ENCODE peak calls at places on chromosomes 1 and 21, in four cellular contexts. D, H, T and W are unnamed samples.

GRCh38 chr1:21099034-21099868 is 77.4 kb downstream of the EIF4G3 start:
- DNase-seq in D (no peak), T (no peak), H (no peak), W (no peak)

GRCh38 chr1:211938473-211939080 is 96.8 kb downstream of the INTS7 start:
- DNase-seq in H (no peak), T (no peak), D (no peak), W (no peak)

GRCh38 chr1:102628008-102628736 is 480.1 kb downstream of the COL11A1 start:
- DNase-seq in T (no peak), D (no peak), H (no peak), W (no peak)

GRCh38 chr21:34967509-34968289 is 81.4 kb downstream of the RUNX1 start:
- DNase-seq in D (no peak), H (peak; percentile 31), T (no peak), W (no peak)

GRCh38 chr1:3910049-3910731 is 10.1 kb upstream of the C1orf174 start:
- DNase-seq in D (peak; percentile 38), H (no peak), T (no peak), W (no peak)

GRCh38 chr1:58165073-58165472 is 381.5 kb downstream of the OMA1 start:
- DNase-seq in H (no peak), D (no peak), T (no peak), W (no peak)

GRCh38 chr1:246333855-246334254 is 173.2 kb downstream of the SMYD3 start:
- DNase-seq in D (no peak), T (no peak), H (no peak), W (no peak)

GRCh38 chr1:154405762-154406571 is 824 bp downstream of the IL6R start:
- DNase-seq in D (peak; percentile 70), T (peak; percentile 79), H (peak; percentile 78), W (peak; percentile 66)

GRCh38 chr1:53525595-53525994 is 66.4 kb downstream of the DMRTB1 start:
- DNase-seq in H (peak; percentile 12), D (no peak), T (no peak), W (no peak)

GRCh38 chr1:11700655-11701467 is 9.4 kb downstream of the DRAXIN start:
- DNase-seq in T (no peak), H (no peak), D (no peak), W (no peak)

GRCh38 chr1:53145942-53146708 is 3.7 kb upstream of the SLC1A7 start:
- DNase-seq in T (peak; percentile 73), H (peak; percentile 91), D (no peak), W (no peak)

GRCh38 chr1:33661791-33662190 is 189.3 kb downstream of the ZSCAN20 start:
- DNase-seq in D (no peak), H (no peak), T (no peak), W (no peak)

GRCh38 chr1:151399890-151400235 is 490 bp downstream of the PSMB4 start:
- DNase-seq in T (no peak), D (no peak), H (no peak), W (peak; percentile 33)

GRCh38 chr1:51058863-51059262 is 43.2 kb upstream of the C1orf185 start:
- DNase-seq in D (no peak), H (peak; percentile 19), T (no peak), W (no peak)

GRCh38 chr1:71908313-71908712 is 374.0 kb downstream of the NEGR1 start:
- DNase-seq in T (no peak), H (no peak), D (no peak), W (no peak)

GRCh38 chr1:232422901-232423300 is 207.0 kb downstream of the SIPA1L2 start:
- DNase-seq in H (no peak), T (no peak), D (no peak), W (no peak)

GRCh38 chr1:180966310-180966709 is 53.6 kb downstream of the KIAA1614 start:
- DNase-seq in T (no peak), H (no peak), D (no peak), W (no peak)

GRCh38 chr1:4172659-4173599 is 272.9 kb upstream of the C1orf174 start:
- DNase-seq in H (no peak), D (peak; percentile 50), T (no peak), W (no peak)

GRCh38 chr21:41065539-41065938 is 102.4 kb upstream of the BACE2 start:
- DNase-seq in D (no peak), H (no peak), T (no peak), W (no peak)

GRCh38 chr1:31199301-31199790 is 40.3 kb downstream of the NKAIN1 start:
- DNase-seq in D (no peak), H (no peak), T (no peak), W (no peak)

GRCh38 chr1:51961231-51961630 is 29.3 kb downstream of the RAB3B start:
- DNase-seq in H (no peak), T (no peak), D (no peak), W (no peak)

GRCh38 chr1:243710467-243710866 is 139.6 kb downstream of the AKT3 start:
- DNase-seq in H (no peak), T (no peak), D (no peak), W (no peak)

GRCh38 chr1:98059616-98060015 is 138.8 kb upstream of the DPYD start:
- DNase-seq in D (no peak), H (no peak), T (no peak), W (no peak)

GRCh38 chr1:22592919-22593790 is 29.9 kb downstream of the EPHA8 start:
- DNase-seq in D (no peak), H (peak; percentile 25), T (no peak), W (no peak)

GRCh38 chr1:202835548-202836072 is 24.9 kb downstream of the PCAT6 start:
- DNase-seq in H (no peak), D (no peak), T (no peak), W (no peak)

GRCh38 chr1:39154553-39155361 is 49.7 kb upstream of the MACF1 start:
- DNase-seq in H (no peak), T (no peak), D (no peak), W (no peak)

GRCh38 chr1:235648407-235648907 is 1.1 kb downstream of the GNG4 start:
- DNase-seq in D (no peak), H (peak; percentile 50), T (peak; percentile 60), W (no peak)

GRCh38 chr1:221228594-221228993 is 349.4 kb downstream of the HLX start:
- DNase-seq in T (no peak), H (no peak), D (no peak), W (no peak)

GRCh38 chr21:33892853-33893252 is 22.8 kb downstream of the ATP5PO start:
- DNase-seq in H (peak; percentile 7), T (no peak), D (no peak), W (no peak)

GRCh38 chr1:106620521-106620954 is 435.9 kb upstream of the PRMT6 start:
- DNase-seq in T (no peak), D (peak; percentile 60), H (peak; percentile 44), W (no peak)

GRCh38 chr1:62439652-62440371 is 3.0 kb downstream of the USP1 start:
- DNase-seq in D (no peak), T (no peak), H (no peak), W (no peak)

GRCh38 chr1:204623365-204623893 is 62.1 kb downstream of the LRRN2 start:
- DNase-seq in H (peak; percentile 89), D (no peak), T (peak; percentile 70), W (no peak)

GRCh38 chr1:102174259-102174863 is 177.6 kb upstream of the OLFM3 start:
- DNase-seq in T (no peak), H (no peak), D (no peak), W (peak; percentile 17)

GRCh38 chr21:33047231-33047630 is 21.5 kb downstream of the OLIG2 start:
- DNase-seq in D (no peak), H (no peak), T (no peak), W (no peak)

GRCh38 chr1:228873714-228874113 is 138.4 kb downstream of the RHOU start:
- DNase-seq in D (no peak), H (no peak), T (no peak), W (no peak)

GRCh38 chr1:77220687-77221463 is 1.6 kb upstream of the PIGK start:
- DNase-seq in D (no peak), H (no peak), T (no peak), W (no peak)

GRCh38 chr1:227808566-227808965 is 6.9 kb upstream of the PRSS38 start:
- DNase-seq in H (no peak), T (no peak), D (no peak), W (no peak)

GRCh38 chr1:227803933-227804332 is 11.5 kb upstream of the PRSS38 start:
- DNase-seq in D (no peak), H (no peak), T (no peak), W (no peak)

GRCh38 chr1:227799756-227800155 is 15.7 kb upstream of the PRSS38 start:
- DNase-seq in H (no peak), D (no peak), T (no peak), W (no peak)

GRCh38 chr1:227809026-227809425 is 6.4 kb upstream of the PRSS38 start:
- DNase-seq in H (no peak), T (no peak), D (no peak), W (no peak)

DNA sequence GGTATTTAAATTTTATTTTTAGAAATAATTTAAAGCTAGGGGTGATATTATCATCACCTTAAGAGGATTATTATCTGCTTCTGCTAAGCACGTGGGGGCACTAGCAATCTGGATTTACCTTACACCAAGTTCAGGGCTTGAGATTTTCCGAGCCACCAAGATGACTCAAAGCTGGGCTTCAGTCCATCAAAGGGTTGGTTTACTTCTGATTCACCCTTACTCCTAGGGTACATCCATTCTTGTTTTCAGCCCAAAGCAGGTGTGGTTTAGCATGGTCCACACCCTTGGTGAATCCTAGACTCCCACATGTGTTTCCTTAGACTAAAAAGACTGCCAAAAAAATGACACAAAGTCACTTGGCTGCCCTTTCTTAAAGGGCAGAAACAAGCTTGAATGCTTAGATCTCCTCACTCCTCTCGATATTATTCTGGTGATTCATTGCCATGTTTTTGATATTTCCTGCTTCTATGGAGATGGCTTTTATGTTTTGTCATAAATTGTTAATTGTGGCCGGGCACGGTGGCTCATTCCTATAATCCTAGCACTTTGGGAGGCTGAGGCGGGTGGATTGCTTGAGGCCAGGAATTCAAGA is 9.8 kb upstream of the PRSS38 start:
- DNase-seq in T (no peak), D (no peak), H (no peak), W (no peak)
- TF ChIP-seq CTCF in T (no peak), D (no peak), H (no peak), W (no peak)

GRCh38 chr1:110783292-110783918 is 89.5 kb upstream of the CD53 start:
- DNase-seq in D (peak; percentile 61), T (peak; percentile 14), H (peak; percentile 32), W (peak; percentile 48)
- TF ChIP-seq CTCF in D (peak; percentile 91), T (peak; percentile 24), H (peak; percentile 66), W (peak; percentile 97)

DNA sequence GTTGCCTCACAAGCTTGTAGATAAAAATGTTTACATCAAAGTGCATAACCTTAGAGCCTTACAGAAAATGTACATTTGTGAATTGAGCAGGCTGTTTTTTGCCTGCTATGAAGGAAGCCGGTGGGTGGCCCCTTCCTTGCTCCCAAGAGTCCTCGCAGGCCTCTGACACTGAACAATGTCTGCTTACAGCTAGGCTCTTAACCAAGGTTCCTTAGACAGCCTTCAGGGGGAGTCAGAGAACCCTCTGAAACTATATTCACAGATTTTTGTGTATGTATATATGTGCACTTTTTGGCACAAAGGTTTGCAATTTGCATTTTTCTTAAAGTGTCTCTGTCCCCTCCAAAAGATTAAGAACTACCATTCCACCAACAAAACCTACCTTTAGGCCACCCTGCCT is 282.6 kb downstream of the BARHL2 start:
- DNase-seq in D (no peak), T (no peak), H (no peak), W (peak; percentile 7)
- TF ChIP-seq CTCF in D (no peak), T (no peak), H (no peak), W (no peak)

DNA sequence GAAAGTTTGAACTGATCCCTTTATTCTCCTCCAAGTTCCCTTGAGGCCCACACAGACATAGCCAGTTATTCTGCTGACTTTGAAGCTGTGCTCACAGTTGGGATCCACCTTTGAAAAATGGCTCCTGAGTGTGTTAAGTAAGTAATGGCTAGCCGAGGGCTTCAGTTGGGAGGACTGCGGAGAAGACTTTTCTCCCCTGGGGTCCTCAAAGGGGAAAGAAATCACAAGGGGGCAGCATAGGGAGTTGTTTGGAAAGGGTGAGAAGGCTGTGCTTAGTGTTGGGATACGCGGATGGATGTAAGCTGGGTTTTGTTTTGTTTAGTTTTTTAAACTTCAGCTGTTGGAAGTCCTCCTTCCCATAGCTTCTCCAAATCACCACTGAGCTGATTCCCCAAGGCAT is 8.3 kb downstream of the PGM1 start:
- DNase-seq in D (no peak), T (no peak), H (no peak), W (no peak)
- TF ChIP-seq CTCF in D (no peak), T (no peak), H (no peak), W (no peak)